ENCODE peak calls at places on chromosomes 6 and 20, in six cellular contexts. H is WERI-Rb-1, C is stomach, E is tibial artery, U is dorsolateral prefrontal cortex, P is A549. D is an unnamed sample.

GRCh38 chr20:63014710-63015109 is 7.9 kb upstream of the BHLHE23 start:
- DNase-seq in H (peak), C (no peak), E (no peak), U (no peak), P (no peak), D (no peak)

GRCh38 chr6:45710304-45710821 is 305.3 kb downstream of the CLIC5 start:
- DNase-seq in H (no peak), C (peak), E (no peak), U (no peak), P (no peak), D (no peak)

GRCh38 chr6:88967891-88968290 is 4.5 kb upstream of the RNGTT start:
- DNase-seq in H (no peak), C (no peak), E (no peak), U (no peak), P (no peak), D (no peak)

GRCh38 chr6:97195117-97195516 is 87.9 kb downstream of the MMS22L start:
- DNase-seq in H (no peak), C (no peak), E (no peak), U (no peak), P (no peak), D (peak)

GRCh38 chr6:21597706-21598273 is 4.2 kb downstream of the SOX4 start:
- DNase-seq in H (no peak), C (no peak), E (no peak), U (no peak), P (no peak), D (no peak)

GRCh38 chr6:169868458-169868857 is 117.0 kb downstream of the ERMARD start:
- DNase-seq in H (no peak), C (peak), E (no peak), U (no peak), P (no peak), D (peak)

GRCh38 chr6:127120787-127121636 is 2.5 kb downstream of the RSPO3 start:
- DNase-seq in H (peak), C (peak), E (peak), U (peak), P (peak), D (peak)

GRCh38 chr20:56151834-56152233 is 96.7 kb upstream of the MC3R start:
- DNase-seq in H (no peak), C (no peak), E (no peak), U (no peak), P (no peak), D (no peak)

GRCh38 chr6:26502169-26502568 is 2.1 kb downstream of the BTN1A1 start:
- DNase-seq in H (peak), C (no peak), E (no peak), U (no peak), P (no peak), D (peak)

GRCh38 chr20:19583532-19584175 is 174.4 kb upstream of the RIN2 start:
- DNase-seq in H (peak), C (peak), E (peak), U (no peak), P (peak), D (peak)

GRCh38 chr20:25629816-25630499 is 6.1 kb upstream of the NANP start:
- DNase-seq in H (no peak), C (no peak), E (no peak), U (no peak), P (no peak), D (no peak)

GRCh38 chr20:61603715-61604114 is 351.7 kb downstream of the CDH4 start:
- DNase-seq in H (no peak), C (no peak), E (no peak), U (no peak), P (no peak), D (no peak)

GRCh38 chr6:119273799-119274595 is 75.6 kb downstream of the MAN1A1 start:
- DNase-seq in H (no peak), C (no peak), E (no peak), U (no peak), P (no peak), D (no peak)

GRCh38 chr6:72826033-72826432 is 204.2 kb downstream of the KCNQ5 start:
- DNase-seq in H (no peak), C (no peak), E (no peak), U (no peak), P (no peak), D (no peak)

GRCh38 chr6:29631209-29631810 is 1.7 kb downstream of the GABBR1 start:
- DNase-seq in H (no peak), C (no peak), E (no peak), U (no peak), P (no peak), D (no peak)

GRCh38 chr6:101125380-101125971 is 244.3 kb upstream of the ASCC3 start:
- DNase-seq in H (no peak), C (no peak), E (no peak), U (no peak), P (no peak), D (no peak)

GRCh38 chr20:47392015-47392720 is 35.7 kb upstream of the ZMYND8 start:
- DNase-seq in H (no peak), C (peak), E (no peak), U (peak), P (peak), D (peak)

GRCh38 chr20:51491393-51491792 is 51.1 kb downstream of the NFATC2 start:
- DNase-seq in H (no peak), C (no peak), E (no peak), U (no peak), P (no peak), D (no peak)

GRCh38 chr20:17969884-17970409 is 1.1 kb downstream of the MGME1 start:
- DNase-seq in H (no peak), C (no peak), E (no peak), U (no peak), P (peak), D (peak)

GRCh38 chr6:38987503-38987902 is 61.1 kb upstream of the GLP1R start:
- DNase-seq in H (no peak), C (no peak), E (no peak), U (no peak), P (no peak), D (no peak)

DNA sequence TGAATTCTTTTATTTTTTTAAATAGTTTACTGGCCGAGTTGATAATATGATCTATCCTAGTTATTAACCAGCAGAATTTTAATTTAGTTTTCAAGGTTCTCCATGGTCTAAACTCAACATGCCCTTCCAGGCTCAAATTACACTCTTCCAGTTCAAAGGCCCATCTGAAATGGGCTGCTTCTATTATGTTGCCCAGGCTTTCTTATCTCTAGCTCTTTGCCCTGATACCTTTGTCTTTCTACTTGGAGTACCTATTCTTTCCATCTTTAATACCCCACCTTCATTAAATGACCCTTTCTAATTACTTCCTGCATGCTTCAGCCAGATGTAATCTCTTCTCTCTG is 541.2 kb upstream of the FLRT3 start:
- DNase-seq in H (no peak), C (no peak), E (no peak), U (no peak), P (no peak), D (no peak)
- H3K27ac ChIP-seq in H (no peak), C (no peak), E (no peak), U (no peak), P (peak), D (no peak)

DNA sequence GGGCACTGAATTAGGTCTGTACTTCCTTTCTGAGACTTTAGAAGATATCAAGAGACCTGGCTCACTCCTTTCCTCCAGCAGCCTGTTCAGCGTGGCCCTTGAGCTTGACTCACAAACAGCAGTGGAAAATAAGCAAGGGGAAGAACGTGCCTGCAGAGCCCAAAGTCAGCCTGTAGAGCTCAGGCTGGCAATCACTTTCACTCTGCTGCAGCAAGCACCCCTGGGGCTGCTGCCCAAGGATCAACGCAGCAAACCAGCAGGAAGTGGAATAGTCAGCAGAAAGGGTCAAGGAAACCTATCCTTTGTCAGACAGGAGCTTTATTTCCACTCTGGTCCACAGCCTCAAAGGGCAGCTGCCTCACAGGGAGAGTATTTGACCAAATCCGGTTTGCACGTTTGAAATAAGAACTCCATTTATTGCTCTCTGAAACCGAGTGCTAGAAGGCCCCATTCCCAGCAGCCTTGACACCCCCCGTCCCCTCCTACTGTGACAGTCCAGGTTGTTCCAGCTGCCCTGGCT is 77.4 kb downstream of the PRDM1 start:
- DNase-seq in H (no peak), C (no peak), E (no peak), U (no peak), P (no peak), D (no peak)
- H3K27ac ChIP-seq in H (no peak), C (peak), E (no peak), U (peak), P (peak), D (peak)

DNA sequence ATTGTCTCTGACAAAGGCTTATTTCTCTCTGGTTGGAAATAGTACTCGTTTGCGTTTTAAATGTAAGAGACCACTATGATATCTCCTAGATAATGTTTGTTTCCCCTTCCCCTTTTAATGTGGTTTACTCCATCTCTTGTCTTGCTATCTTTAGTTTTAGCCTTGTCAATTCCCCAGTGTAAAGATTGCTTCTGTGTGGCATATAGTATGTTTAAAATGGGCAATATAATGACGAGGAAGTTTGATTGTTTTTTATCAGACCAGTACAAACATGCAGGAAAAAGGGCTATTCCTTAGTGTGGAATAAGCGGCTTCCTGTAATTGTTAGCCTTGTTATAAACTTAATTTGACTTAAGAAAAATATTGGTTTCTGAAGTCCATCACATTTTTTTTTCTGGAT is 3.1 kb downstream of the QKI start:
- DNase-seq in H (no peak), C (no peak), E (no peak), U (no peak), P (no peak), D (no peak)
- H3K27ac ChIP-seq in H (no peak), C (peak), E (peak), U (peak), P (peak), D (no peak)

GRCh38 chr6:34090935-34091334 is 55.0 kb downstream of the GRM4 start:
- DNase-seq in H (peak), C (no peak), E (no peak), U (no peak), P (no peak), D (no peak)
- H3K27ac ChIP-seq in H (peak), C (no peak), E (no peak), U (no peak), P (no peak), D (no peak)

GRCh38 chr20:4814696-4815252 is 93.1 kb downstream of the PRND start:
- DNase-seq in H (no peak), C (peak), E (peak), U (no peak), P (no peak), D (peak)
- H3K27ac ChIP-seq in H (no peak), C (peak), E (peak), U (peak), P (peak), D (peak)

GRCh38 chr6:32166411-32167061 is 2.1 kb downstream of the EGFL8 start:
- DNase-seq in H (peak), C (no peak), E (no peak), U (no peak), P (no peak), D (no peak)
- H3K27ac ChIP-seq in H (peak), C (peak), E (no peak), U (peak), P (no peak), D (no peak)

D was measured in small intestine.